ENCODE peak calls at places on chromosomes 2 and 18, in ten cellular contexts. Y is uterus, W is heart left ventricle, Q is body of pancreas, T is A549, J is IMR-90, D is sigmoid colon, E is esophagus squamous epithelium, F is adrenal gland, G is stomach. L is an unnamed sample.

GRCh38 chr2:128396946-128397345 is 78.3 kb upstream of the HS6ST1 start:
- DNase-seq in J (peak; percentile 30), T (no peak), F (no peak), G (no peak), Q (no peak), D (no peak), W (no peak), E (no peak), Y (no peak), L (no peak)

GRCh38 chr2:129301431-129301913 is 678.0 kb upstream of the RAB6C start:
- DNase-seq in E (no peak), F (peak; percentile 28), W (no peak), G (no peak), Y (no peak), D (no peak), T (no peak), Q (no peak), J (no peak), L (no peak)

GRCh38 chr2:167048829-167049228 is 160.5 kb downstream of the XIRP2 start:
- DNase-seq in J (peak; percentile 1), Q (no peak), Y (no peak), D (no peak), E (no peak), T (no peak), W (no peak), G (no peak), F (no peak), L (no peak)

GRCh38 chr2:239232195-239232578 is 168.6 kb downstream of the HDAC4 start:
- DNase-seq in T (no peak), D (peak; percentile 58), F (peak; percentile 10), Y (no peak), Q (no peak), J (no peak), E (no peak), G (no peak), W (no peak), L (no peak)

GRCh38 chr2:219906114-219906693 is 278.8 kb downstream of the SLC4A3 start:
- DNase-seq in E (no peak), D (no peak), F (no peak), J (no peak), Q (no peak), Y (no peak), T (no peak), G (no peak), W (no peak), L (no peak)

GRCh38 chr18:36333418-36333817 is 35.9 kb downstream of the FHOD3 start:
- DNase-seq in J (peak; percentile 62), Y (no peak), G (no peak), D (no peak), F (no peak), W (no peak), T (no peak), Q (no peak), E (no peak), L (no peak)

GRCh38 chr2:149422991-149423338 is 92.6 kb downstream of the LYPD6 start:
- DNase-seq in T (no peak), E (no peak), Y (no peak), Q (no peak), D (no peak), F (no peak), W (no peak), G (no peak), J (no peak), L (no peak)

GRCh38 chr2:177625744-177626655 is 233.4 kb downstream of the AGPS start:
- DNase-seq in T (no peak), F (no peak), E (no peak), J (no peak), G (no peak), D (no peak), Q (no peak), Y (no peak), W (no peak), L (no peak)

GRCh38 chr2:27182346-27182745 is 29.5 kb upstream of the ATRAID start:
- DNase-seq in W (no peak), Y (no peak), G (no peak), D (no peak), T (no peak), E (no peak), J (peak; percentile 85), Q (no peak), F (no peak), L (no peak)

GRCh38 chr18:55838841-55839240 is 250.8 kb upstream of the TCF4 start:
- DNase-seq in E (no peak), G (no peak), Y (no peak), F (no peak), T (no peak), W (no peak), J (peak; percentile 44), D (no peak), Q (no peak), L (no peak)

GRCh38 chr2:24947758-24948157 is 24.0 kb downstream of the DNAJC27 start:
- DNase-seq in E (no peak), J (no peak), T (no peak), F (no peak), G (no peak), Y (no peak), Q (no peak), D (no peak), W (no peak), L (no peak)

GRCh38 chr2:95004702-95005101 is 20.8 kb upstream of the MAL start:
- DNase-seq in D (no peak), W (no peak), F (no peak), T (no peak), E (no peak), Q (no peak), G (no peak), J (no peak), Y (no peak), L (no peak)

GRCh38 chr2:70141754-70142589 is 48.8 kb downstream of the C2orf42 start:
- DNase-seq in F (peak; percentile 77), D (no peak), T (peak; percentile 51), J (peak; percentile 38), W (no peak), E (peak; percentile 100), G (peak; percentile 80), Y (no peak), Q (peak; percentile 80), L (no peak)

GRCh38 chr18:26574958-26575864 is 26.9 kb upstream of the KCTD1 start:
- DNase-seq in E (no peak), Y (peak; percentile 20), T (peak; percentile 64), G (peak; percentile 55), Q (peak; percentile 40), F (peak; percentile 49), W (peak; percentile 38), D (peak; percentile 68), J (peak; percentile 46), L (no peak)

GRCh38 chr2:177586154-177586553 is 193.6 kb downstream of the AGPS start:
- DNase-seq in J (no peak), Y (no peak), E (no peak), T (no peak), D (no peak), F (no peak), G (no peak), W (no peak), Q (no peak), L (no peak)

GRCh38 chr2:203534486-203535077 is 519 bp downstream of the RAPH1 start:
- DNase-seq in Y (peak; percentile 30), E (no peak), Q (no peak), W (peak; percentile 50), D (peak; percentile 72), G (no peak), F (peak; percentile 30), J (no peak), T (peak; percentile 31), L (peak; percentile 50)

GRCh38 chr2:40248294-40248693 is 203.6 kb downstream of the SLC8A1 start:
- DNase-seq in Q (no peak), W (no peak), F (no peak), Y (no peak), J (no peak), E (no peak), G (no peak), D (no peak), T (no peak), L (no peak)

GRCh38 chr2:230981704-230982103 is 14.2 kb upstream of the SPATA3 start:
- DNase-seq in Q (no peak), F (no peak), D (peak; percentile 18), E (no peak), W (no peak), G (no peak), J (no peak), T (no peak), Y (no peak), L (no peak)
- TF ChIP-seq POLR2A in Q (no peak), F (no peak), D (no peak), E (no peak), W (no peak), G (no peak), J (no peak), T (no peak), Y (no peak), L (no peak)

GRCh38 chr2:43406643-43407042 is 180.2 kb upstream of the ZFP36L2 start:
- DNase-seq in D (no peak), F (no peak), Q (no peak), W (no peak), T (no peak), G (no peak), Y (no peak), J (no peak), E (no peak), L (no peak)
- H3K4me1 ChIP-seq in D (peaks cover 30% of the 10 kb centered on the region), F (peaks cover 35% of the 10 kb centered on the region), Q (no peaks in the 10 kb centered on the region), W (peaks cover 44% of the 10 kb centered on the region), T (peaks cover under 1% of the 10 kb centered on the region), G (peaks cover 23% of the 10 kb centered on the region), Y (peaks cover 4% of the 10 kb centered on the region), J (peaks cover 8% of the 10 kb centered on the region), E (peaks cover 85% of the 10 kb centered on the region), L (no peaks in the 10 kb centered on the region)

GRCh38 chr2:196259507-196260481 is 88.4 kb upstream of the STK17B start:
- DNase-seq in D (no peak), E (no peak), J (peak; percentile 94), F (peak; percentile 26), G (no peak), Y (no peak), W (no peak), T (no peak), Q (no peak), L (peak; percentile 57)
- TF ChIP-seq POLR2A in D (no peak), E (no peak), J (no peak), F (no peak), G (no peak), Y (no peak), W (no peak), T (no peak), Q (no peak), L (no peak)

GRCh38 chr18:7618821-7619410 is 51.8 kb downstream of the PTPRM start:
- DNase-seq in W (no peak), Q (no peak), G (no peak), J (no peak), F (no peak), T (no peak), D (no peak), E (no peak), Y (no peak), L (no peak)
- H3K4me1 ChIP-seq in W (peaks cover 54% of the 10 kb centered on the region), Q (peaks cover 23% of the 10 kb centered on the region), G (peaks cover 53% of the 10 kb centered on the region), J (peaks cover 14% of the 10 kb centered on the region), F (no peaks in the 10 kb centered on the region), T (peaks cover 67% of the 10 kb centered on the region), D (peaks cover 49% of the 10 kb centered on the region), E (peaks cover 62% of the 10 kb centered on the region), Y (no peaks in the 10 kb centered on the region), L (no peaks in the 10 kb centered on the region)